ENCODE peak calls at places on chromosomes 1 and 21, in ten cellular contexts. One of them, this sample, is unnamed.

GRCh38 chr1:227944931-227945890 is 2.5 kb downstream of the WNT9A start:
- DNase-seq in mesothelial cell of epicardium: no peak
- DNase-seq in lung: no peak
- DNase-seq in keratinocyte: no peak
- DNase-seq in H9: peak
- DNase-seq in breast epithelium: peak
- DNase-seq in prostate gland: no peak
- DNase-seq in cardiac muscle cell: no peak
- DNase-seq in BJ: no peak
- DNase-seq in fibroblast of lung: no peak
- DNase-seq in this sample: peak

GRCh38 chr1:198711837-198712236 is 73.0 kb downstream of the PTPRC start:
- DNase-seq in mesothelial cell of epicardium: no peak
- DNase-seq in lung: no peak
- DNase-seq in keratinocyte: no peak
- DNase-seq in H9: no peak
- DNase-seq in breast epithelium: no peak
- DNase-seq in prostate gland: no peak
- DNase-seq in cardiac muscle cell: no peak
- DNase-seq in BJ: no peak
- DNase-seq in fibroblast of lung: no peak
- DNase-seq in this sample: no peak

GRCh38 chr1:201137579-201138310 is 10.8 kb upstream of the ASCL5 start:
- DNase-seq in mesothelial cell of epicardium: no peak
- DNase-seq in lung: no peak
- DNase-seq in keratinocyte: no peak
- DNase-seq in H9: no peak
- DNase-seq in breast epithelium: no peak
- DNase-seq in prostate gland: peak
- DNase-seq in cardiac muscle cell: peak
- DNase-seq in BJ: peak
- DNase-seq in fibroblast of lung: peak
- DNase-seq in this sample: no peak

GRCh38 chr1:206504363-206504713 is 3.0 kb upstream of the RASSF5 start:
- DNase-seq in mesothelial cell of epicardium: no peak
- DNase-seq in lung: no peak
- DNase-seq in keratinocyte: no peak
- DNase-seq in H9: no peak
- DNase-seq in breast epithelium: no peak
- DNase-seq in prostate gland: no peak
- DNase-seq in cardiac muscle cell: no peak
- DNase-seq in BJ: no peak
- DNase-seq in fibroblast of lung: no peak
- DNase-seq in this sample: no peak

GRCh38 chr21:31731802-31732537 is at the start of gene SCAF4:
- DNase-seq in mesothelial cell of epicardium: peak
- DNase-seq in lung: peak
- DNase-seq in keratinocyte: no peak
- DNase-seq in H9: peak
- DNase-seq in breast epithelium: peak
- DNase-seq in prostate gland: peak
- DNase-seq in cardiac muscle cell: peak
- DNase-seq in BJ: peak
- DNase-seq in fibroblast of lung: peak
- DNase-seq in this sample: peak

GRCh38 chr21:41873005-41873404 is 6.1 kb downstream of the PRDM15 start:
- DNase-seq in mesothelial cell of epicardium: no peak
- DNase-seq in lung: no peak
- DNase-seq in keratinocyte: no peak
- DNase-seq in H9: no peak
- DNase-seq in breast epithelium: no peak
- DNase-seq in prostate gland: no peak
- DNase-seq in cardiac muscle cell: no peak
- DNase-seq in BJ: no peak
- DNase-seq in fibroblast of lung: no peak
- DNase-seq in this sample: no peak

GRCh38 chr1:155859234-155859829 is at the start of gene SYT11:
- DNase-seq in mesothelial cell of epicardium: peak
- DNase-seq in lung: peak
- DNase-seq in keratinocyte: peak
- DNase-seq in H9: peak
- DNase-seq in breast epithelium: peak
- DNase-seq in prostate gland: peak
- DNase-seq in cardiac muscle cell: peak
- DNase-seq in BJ: peak
- DNase-seq in fibroblast of lung: peak
- DNase-seq in this sample: peak

GRCh38 chr1:237932806-237933205 is 42.1 kb upstream of the ZP4 start:
- DNase-seq in mesothelial cell of epicardium: no peak
- DNase-seq in lung: no peak
- DNase-seq in keratinocyte: peak
- DNase-seq in H9: no peak
- DNase-seq in breast epithelium: no peak
- DNase-seq in prostate gland: no peak
- DNase-seq in cardiac muscle cell: no peak
- DNase-seq in BJ: no peak
- DNase-seq in fibroblast of lung: no peak
- DNase-seq in this sample: no peak

GRCh38 chr21:26487981-26488480 is 85.1 kb downstream of the CYYR1 start:
- DNase-seq in mesothelial cell of epicardium: no peak
- DNase-seq in lung: no peak
- DNase-seq in keratinocyte: no peak
- DNase-seq in H9: no peak
- DNase-seq in breast epithelium: no peak
- DNase-seq in prostate gland: no peak
- DNase-seq in cardiac muscle cell: no peak
- DNase-seq in BJ: no peak
- DNase-seq in fibroblast of lung: no peak
- DNase-seq in this sample: no peak

DNA sequence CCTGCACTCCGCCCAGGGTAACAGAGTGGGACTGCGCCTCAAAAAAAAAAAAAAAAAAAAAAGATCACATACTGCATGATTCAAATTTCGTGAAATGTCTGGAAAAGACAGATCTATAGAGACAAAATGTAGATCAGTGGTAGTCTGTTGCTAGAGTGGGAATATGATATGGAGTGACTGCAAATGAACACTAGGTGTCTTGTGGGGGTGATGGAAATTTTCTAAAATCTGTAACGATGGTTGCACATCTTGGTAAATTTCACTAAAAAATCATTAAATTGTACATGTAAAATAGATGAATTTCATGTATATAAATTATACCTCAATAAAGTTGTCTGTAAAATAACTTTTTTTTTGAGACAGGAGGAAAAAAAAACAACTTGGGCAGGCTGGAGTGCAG is 5.5 kb downstream of the AIDA start:
- DNase-seq in mesothelial cell of epicardium: no peak
- DNase-seq in lung: no peak
- DNase-seq in keratinocyte: no peak
- DNase-seq in H9: no peak
- DNase-seq in breast epithelium: no peak
- DNase-seq in prostate gland: no peak
- DNase-seq in cardiac muscle cell: no peak
- DNase-seq in BJ: no peak
- DNase-seq in fibroblast of lung: no peak
- DNase-seq in this sample: no peak
- TF ChIP-seq CTCF in mesothelial cell of epicardium: peak
- TF ChIP-seq CTCF in lung: no peak
- TF ChIP-seq CTCF in keratinocyte: no peak
- TF ChIP-seq CTCF in H9: peak
- TF ChIP-seq CTCF in breast epithelium: no peak
- TF ChIP-seq CTCF in prostate gland: no peak
- TF ChIP-seq CTCF in cardiac muscle cell: peak
- TF ChIP-seq CTCF in BJ: no peak
- TF ChIP-seq CTCF in fibroblast of lung: no peak
- TF ChIP-seq CTCF in this sample: no peak

DNA sequence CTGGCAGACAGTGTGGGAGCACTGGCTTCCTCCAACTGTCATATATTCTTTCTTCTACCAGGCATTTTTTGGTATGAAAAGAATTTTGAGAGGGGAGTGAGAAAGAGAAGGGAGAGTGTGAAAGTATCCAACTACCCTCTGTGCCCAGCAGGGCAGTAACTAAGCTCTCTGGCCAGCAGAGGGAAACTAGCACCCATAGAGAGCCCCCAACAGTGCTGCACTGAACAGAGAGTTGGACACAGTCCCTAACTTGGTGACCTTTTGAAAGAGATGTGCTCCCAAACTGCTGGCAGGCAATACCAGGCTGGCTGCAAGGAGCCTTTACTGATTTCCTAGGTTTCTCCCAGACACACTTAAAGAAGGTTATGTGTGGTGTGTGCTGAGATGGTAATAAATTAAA is 118.8 kb upstream of the PBX1 start:
- DNase-seq in mesothelial cell of epicardium: no peak
- DNase-seq in lung: no peak
- DNase-seq in keratinocyte: no peak
- DNase-seq in H9: peak
- DNase-seq in breast epithelium: no peak
- DNase-seq in prostate gland: no peak
- DNase-seq in cardiac muscle cell: peak
- DNase-seq in BJ: no peak
- DNase-seq in fibroblast of lung: peak
- DNase-seq in this sample: peak
- TF ChIP-seq CTCF in mesothelial cell of epicardium: no peak
- TF ChIP-seq CTCF in lung: no peak
- TF ChIP-seq CTCF in keratinocyte: peak
- TF ChIP-seq CTCF in H9: peak
- TF ChIP-seq CTCF in breast epithelium: no peak
- TF ChIP-seq CTCF in prostate gland: peak
- TF ChIP-seq CTCF in cardiac muscle cell: peak
- TF ChIP-seq CTCF in BJ: peak
- TF ChIP-seq CTCF in fibroblast of lung: peak
- TF ChIP-seq CTCF in this sample: no peak

DNA sequence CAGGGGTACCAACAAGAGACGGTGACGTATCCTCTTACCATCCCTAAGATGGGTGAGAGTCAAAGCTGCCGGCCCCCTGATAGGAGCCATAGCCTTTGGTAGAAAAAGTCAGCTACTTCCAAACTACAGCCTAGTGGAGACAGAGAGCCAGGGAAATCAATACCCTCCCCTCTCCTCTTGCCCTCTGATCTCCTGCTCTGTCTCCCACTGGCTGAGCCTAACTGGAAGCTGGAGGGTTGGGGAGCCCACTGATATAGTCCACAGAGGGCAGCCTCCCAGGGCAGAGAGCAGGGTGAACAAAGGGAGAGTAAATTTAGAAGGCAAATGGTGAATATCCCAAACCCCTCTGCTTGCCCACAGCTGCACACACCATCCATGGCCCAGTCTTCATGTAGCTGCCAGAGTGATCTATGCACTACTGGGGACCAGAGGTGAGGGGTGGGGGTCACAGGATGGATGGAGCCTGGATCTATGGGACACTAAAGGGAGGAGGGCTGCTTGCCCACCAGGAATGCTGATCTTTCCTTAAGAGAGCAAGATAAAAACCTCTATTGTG is 80.0 kb downstream of the DHRS3 start:
- DNase-seq in mesothelial cell of epicardium: no peak
- DNase-seq in lung: no peak
- DNase-seq in keratinocyte: no peak
- DNase-seq in H9: no peak
- DNase-seq in breast epithelium: no peak
- DNase-seq in prostate gland: no peak
- DNase-seq in cardiac muscle cell: no peak
- DNase-seq in BJ: no peak
- DNase-seq in fibroblast of lung: no peak
- DNase-seq in this sample: no peak
- TF ChIP-seq CTCF in mesothelial cell of epicardium: no peak
- TF ChIP-seq CTCF in lung: no peak
- TF ChIP-seq CTCF in keratinocyte: no peak
- TF ChIP-seq CTCF in H9: no peak
- TF ChIP-seq CTCF in breast epithelium: no peak
- TF ChIP-seq CTCF in prostate gland: no peak
- TF ChIP-seq CTCF in cardiac muscle cell: no peak
- TF ChIP-seq CTCF in BJ: no peak
- TF ChIP-seq CTCF in fibroblast of lung: no peak
- TF ChIP-seq CTCF in this sample: no peak

DNA sequence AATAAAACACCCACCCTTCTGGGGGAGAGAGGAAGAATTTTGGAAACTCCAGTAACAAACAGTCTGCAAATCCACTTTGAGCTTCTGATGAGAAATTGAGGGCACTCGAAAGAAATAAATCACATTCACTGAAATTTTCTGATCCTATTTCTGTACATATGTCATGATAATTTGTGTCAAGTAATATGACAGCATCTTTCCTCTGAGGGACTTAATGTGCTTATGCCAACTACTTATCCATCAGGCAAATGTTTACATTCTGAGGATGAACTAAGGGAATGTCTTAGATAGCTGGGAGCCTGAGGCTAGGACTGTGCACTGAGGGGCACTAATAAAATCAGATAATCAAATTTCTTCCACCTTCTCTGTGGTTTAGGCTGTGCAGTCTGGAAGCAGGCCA is 44.5 kb downstream of the TSEN15 start:
- DNase-seq in mesothelial cell of epicardium: no peak
- DNase-seq in lung: no peak
- DNase-seq in keratinocyte: no peak
- DNase-seq in H9: no peak
- DNase-seq in breast epithelium: no peak
- DNase-seq in prostate gland: no peak
- DNase-seq in cardiac muscle cell: no peak
- DNase-seq in BJ: no peak
- DNase-seq in fibroblast of lung: no peak
- DNase-seq in this sample: no peak
- TF ChIP-seq CTCF in mesothelial cell of epicardium: no peak
- TF ChIP-seq CTCF in lung: no peak
- TF ChIP-seq CTCF in keratinocyte: no peak
- TF ChIP-seq CTCF in H9: no peak
- TF ChIP-seq CTCF in breast epithelium: no peak
- TF ChIP-seq CTCF in prostate gland: no peak
- TF ChIP-seq CTCF in cardiac muscle cell: no peak
- TF ChIP-seq CTCF in BJ: no peak
- TF ChIP-seq CTCF in fibroblast of lung: no peak
- TF ChIP-seq CTCF in this sample: no peak

GRCh38 chr1:242847390-242847993 is 323.0 kb upstream of the PLD5 start:
- DNase-seq in mesothelial cell of epicardium: no peak
- DNase-seq in lung: no peak
- DNase-seq in keratinocyte: no peak
- DNase-seq in H9: no peak
- DNase-seq in breast epithelium: no peak
- DNase-seq in prostate gland: no peak
- DNase-seq in cardiac muscle cell: peak
- DNase-seq in BJ: no peak
- DNase-seq in fibroblast of lung: peak
- DNase-seq in this sample: peak

GRCh38 chr1:242839101-242839500 is 314.6 kb upstream of the PLD5 start:
- DNase-seq in mesothelial cell of epicardium: no peak
- DNase-seq in lung: no peak
- DNase-seq in keratinocyte: no peak
- DNase-seq in H9: no peak
- DNase-seq in breast epithelium: no peak
- DNase-seq in prostate gland: no peak
- DNase-seq in cardiac muscle cell: no peak
- DNase-seq in BJ: no peak
- DNase-seq in fibroblast of lung: no peak
- DNase-seq in this sample: no peak

GRCh38 chr1:242842094-242842493 is 317.6 kb upstream of the PLD5 start:
- DNase-seq in mesothelial cell of epicardium: no peak
- DNase-seq in lung: no peak
- DNase-seq in keratinocyte: no peak
- DNase-seq in H9: no peak
- DNase-seq in breast epithelium: no peak
- DNase-seq in prostate gland: no peak
- DNase-seq in cardiac muscle cell: no peak
- DNase-seq in BJ: no peak
- DNase-seq in fibroblast of lung: no peak
- DNase-seq in this sample: no peak
- TF ChIP-seq CTCF in mesothelial cell of epicardium: no peak
- TF ChIP-seq CTCF in lung: no peak
- TF ChIP-seq CTCF in keratinocyte: no peak
- TF ChIP-seq CTCF in H9: peak
- TF ChIP-seq CTCF in breast epithelium: no peak
- TF ChIP-seq CTCF in prostate gland: no peak
- TF ChIP-seq CTCF in cardiac muscle cell: no peak
- TF ChIP-seq CTCF in BJ: no peak
- TF ChIP-seq CTCF in fibroblast of lung: no peak
- TF ChIP-seq CTCF in this sample: no peak